ENCODE peak calls at places on chromosomes 12 and 14, in ten cellular contexts. One of them, this sample, is unnamed.

GRCh38 chr12:104323899-104324298 is 20.4 kb downstream of the EID3 start:
- DNase-seq in NCI-H1105 treated with DMSO at 0.1 percent for 48 hours: no peak
- DNase-seq in KG1: no peak
- DNase-seq in T-cell: no peak
- DNase-seq in Caki2: no peak
- DNase-seq in retinal pigment epithelial cell: no peak
- DNase-seq in AML-193: no peak
- DNase-seq in HTR-8/SVneo: no peak
- DNase-seq in MM.1S: no peak
- DNase-seq in nucleus accumbens: no peak
- DNase-seq in this sample: no peak

GRCh38 chr14:90087433-90087832 is 25.6 kb downstream of the KCNK13 start:
- DNase-seq in NCI-H1105 treated with DMSO at 0.1 percent for 48 hours: no peak
- DNase-seq in KG1: peak
- DNase-seq in T-cell: no peak
- DNase-seq in Caki2: no peak
- DNase-seq in retinal pigment epithelial cell: no peak
- DNase-seq in AML-193: peak
- DNase-seq in HTR-8/SVneo: no peak
- DNase-seq in MM.1S: no peak
- DNase-seq in nucleus accumbens: no peak
- DNase-seq in this sample: peak

GRCh38 chr14:38016497-38016896 is 191.2 kb upstream of the SSTR1 start:
- DNase-seq in NCI-H1105 treated with DMSO at 0.1 percent for 48 hours: no peak
- DNase-seq in KG1: no peak
- DNase-seq in T-cell: no peak
- DNase-seq in Caki2: no peak
- DNase-seq in retinal pigment epithelial cell: no peak
- DNase-seq in AML-193: no peak
- DNase-seq in HTR-8/SVneo: no peak
- DNase-seq in MM.1S: no peak
- DNase-seq in nucleus accumbens: no peak
- DNase-seq in this sample: peak

GRCh38 chr12:124736115-124737039 is 127.3 kb downstream of the SCARB1 start:
- DNase-seq in NCI-H1105 treated with DMSO at 0.1 percent for 48 hours: no peak
- DNase-seq in KG1: no peak
- DNase-seq in T-cell: no peak
- DNase-seq in Caki2: no peak
- DNase-seq in retinal pigment epithelial cell: no peak
- DNase-seq in AML-193: no peak
- DNase-seq in HTR-8/SVneo: no peak
- DNase-seq in MM.1S: no peak
- DNase-seq in nucleus accumbens: no peak
- DNase-seq in this sample: no peak

GRCh38 chr14:32627545-32628298 is 298.6 kb downstream of the AKAP6 start:
- DNase-seq in NCI-H1105 treated with DMSO at 0.1 percent for 48 hours: peak
- DNase-seq in KG1: no peak
- DNase-seq in T-cell: no peak
- DNase-seq in Caki2: no peak
- DNase-seq in retinal pigment epithelial cell: peak
- DNase-seq in AML-193: no peak
- DNase-seq in HTR-8/SVneo: no peak
- DNase-seq in MM.1S: no peak
- DNase-seq in nucleus accumbens: no peak
- DNase-seq in this sample: no peak

GRCh38 chr12:70948236-70948975 is 27.9 kb upstream of the PTPRR start:
- DNase-seq in NCI-H1105 treated with DMSO at 0.1 percent for 48 hours: no peak
- DNase-seq in KG1: no peak
- DNase-seq in T-cell: no peak
- DNase-seq in Caki2: peak
- DNase-seq in retinal pigment epithelial cell: no peak
- DNase-seq in AML-193: no peak
- DNase-seq in HTR-8/SVneo: no peak
- DNase-seq in MM.1S: no peak
- DNase-seq in nucleus accumbens: no peak
- DNase-seq in this sample: no peak

GRCh38 chr12:54071942-54072341 is 18.3 kb downstream of the HOXC4 start:
- DNase-seq in NCI-H1105 treated with DMSO at 0.1 percent for 48 hours: no peak
- DNase-seq in KG1: no peak
- DNase-seq in T-cell: no peak
- DNase-seq in Caki2: no peak
- DNase-seq in retinal pigment epithelial cell: no peak
- DNase-seq in AML-193: no peak
- DNase-seq in HTR-8/SVneo: no peak
- DNase-seq in MM.1S: no peak
- DNase-seq in nucleus accumbens: no peak
- DNase-seq in this sample: no peak

GRCh38 chr14:84225243-84225642 is 1304.7 kb upstream of the FLRT2 start:
- DNase-seq in NCI-H1105 treated with DMSO at 0.1 percent for 48 hours: no peak
- DNase-seq in KG1: no peak
- DNase-seq in T-cell: no peak
- DNase-seq in Caki2: no peak
- DNase-seq in retinal pigment epithelial cell: no peak
- DNase-seq in AML-193: no peak
- DNase-seq in HTR-8/SVneo: no peak
- DNase-seq in MM.1S: no peak
- DNase-seq in nucleus accumbens: no peak
- DNase-seq in this sample: no peak

GRCh38 chr14:26204362-26204953 is 393.4 kb downstream of the NOVA1 start:
- DNase-seq in NCI-H1105 treated with DMSO at 0.1 percent for 48 hours: no peak
- DNase-seq in KG1: no peak
- DNase-seq in T-cell: no peak
- DNase-seq in Caki2: no peak
- DNase-seq in retinal pigment epithelial cell: no peak
- DNase-seq in AML-193: no peak
- DNase-seq in HTR-8/SVneo: no peak
- DNase-seq in MM.1S: no peak
- DNase-seq in nucleus accumbens: no peak
- DNase-seq in this sample: no peak

GRCh38 chr12:52867636-52868035 is 18.8 kb upstream of the KRT78 start:
- DNase-seq in NCI-H1105 treated with DMSO at 0.1 percent for 48 hours: no peak
- DNase-seq in KG1: no peak
- DNase-seq in T-cell: peak
- DNase-seq in Caki2: no peak
- DNase-seq in retinal pigment epithelial cell: no peak
- DNase-seq in AML-193: peak
- DNase-seq in HTR-8/SVneo: no peak
- DNase-seq in MM.1S: no peak
- DNase-seq in nucleus accumbens: peak
- DNase-seq in this sample: no peak

GRCh38 chr14:65301862-65302539 is 110.5 kb upstream of the FUT8 start:
- DNase-seq in NCI-H1105 treated with DMSO at 0.1 percent for 48 hours: no peak
- DNase-seq in KG1: no peak
- DNase-seq in T-cell: no peak
- DNase-seq in Caki2: no peak
- DNase-seq in retinal pigment epithelial cell: no peak
- DNase-seq in AML-193: no peak
- DNase-seq in HTR-8/SVneo: no peak
- DNase-seq in MM.1S: no peak
- DNase-seq in nucleus accumbens: no peak
- DNase-seq in this sample: no peak

GRCh38 chr12:97267803-97268202 is 194.8 kb upstream of the RMST start:
- DNase-seq in NCI-H1105 treated with DMSO at 0.1 percent for 48 hours: no peak
- DNase-seq in KG1: no peak
- DNase-seq in T-cell: no peak
- DNase-seq in Caki2: no peak
- DNase-seq in retinal pigment epithelial cell: no peak
- DNase-seq in AML-193: no peak
- DNase-seq in HTR-8/SVneo: no peak
- DNase-seq in MM.1S: no peak
- DNase-seq in nucleus accumbens: no peak
- DNase-seq in this sample: no peak

GRCh38 chr12:46941981-46942380 is 116.2 kb upstream of the SLC38A4 start:
- DNase-seq in NCI-H1105 treated with DMSO at 0.1 percent for 48 hours: no peak
- DNase-seq in KG1: no peak
- DNase-seq in T-cell: no peak
- DNase-seq in Caki2: no peak
- DNase-seq in retinal pigment epithelial cell: no peak
- DNase-seq in AML-193: no peak
- DNase-seq in HTR-8/SVneo: no peak
- DNase-seq in MM.1S: no peak
- DNase-seq in nucleus accumbens: no peak
- DNase-seq in this sample: no peak

GRCh38 chr12:82357340-82357739 is 847 bp downstream of the CCDC59 start:
- DNase-seq in NCI-H1105 treated with DMSO at 0.1 percent for 48 hours: no peak
- DNase-seq in KG1: no peak
- DNase-seq in T-cell: no peak
- DNase-seq in Caki2: no peak
- DNase-seq in retinal pigment epithelial cell: no peak
- DNase-seq in AML-193: no peak
- DNase-seq in HTR-8/SVneo: no peak
- DNase-seq in MM.1S: no peak
- DNase-seq in nucleus accumbens: no peak
- DNase-seq in this sample: no peak

GRCh38 chr12:17020765-17021164 is 414.8 kb upstream of the LMO3 start:
- DNase-seq in NCI-H1105 treated with DMSO at 0.1 percent for 48 hours: peak
- DNase-seq in KG1: no peak
- DNase-seq in T-cell: no peak
- DNase-seq in Caki2: no peak
- DNase-seq in retinal pigment epithelial cell: no peak
- DNase-seq in AML-193: no peak
- DNase-seq in HTR-8/SVneo: no peak
- DNase-seq in MM.1S: no peak
- DNase-seq in nucleus accumbens: no peak
- DNase-seq in this sample: no peak

GRCh38 chr12:114735680-114736374 is 51.9 kb upstream of the TBX3 start:
- DNase-seq in NCI-H1105 treated with DMSO at 0.1 percent for 48 hours: no peak
- DNase-seq in KG1: no peak
- DNase-seq in T-cell: no peak
- DNase-seq in Caki2: no peak
- DNase-seq in retinal pigment epithelial cell: no peak
- DNase-seq in AML-193: no peak
- DNase-seq in HTR-8/SVneo: no peak
- DNase-seq in MM.1S: no peak
- DNase-seq in nucleus accumbens: no peak
- DNase-seq in this sample: no peak

GRCh38 chr14:34301107-34301734 is 160.8 kb downstream of the SPTSSA start:
- DNase-seq in NCI-H1105 treated with DMSO at 0.1 percent for 48 hours: peak
- DNase-seq in KG1: no peak
- DNase-seq in T-cell: no peak
- DNase-seq in Caki2: peak
- DNase-seq in retinal pigment epithelial cell: no peak
- DNase-seq in AML-193: peak
- DNase-seq in HTR-8/SVneo: peak
- DNase-seq in MM.1S: peak
- DNase-seq in nucleus accumbens: no peak
- DNase-seq in this sample: peak

GRCh38 chr12:3452348-3452747 is 38.7 kb upstream of the PRMT8 start:
- DNase-seq in NCI-H1105 treated with DMSO at 0.1 percent for 48 hours: no peak
- DNase-seq in KG1: no peak
- DNase-seq in T-cell: no peak
- DNase-seq in Caki2: no peak
- DNase-seq in retinal pigment epithelial cell: no peak
- DNase-seq in AML-193: no peak
- DNase-seq in HTR-8/SVneo: no peak
- DNase-seq in MM.1S: no peak
- DNase-seq in nucleus accumbens: no peak
- DNase-seq in this sample: no peak

GRCh38 chr14:69827560-69827959 is 30.5 kb upstream of the SLC10A1 start:
- DNase-seq in NCI-H1105 treated with DMSO at 0.1 percent for 48 hours: no peak
- DNase-seq in KG1: no peak
- DNase-seq in T-cell: no peak
- DNase-seq in Caki2: no peak
- DNase-seq in retinal pigment epithelial cell: peak
- DNase-seq in AML-193: no peak
- DNase-seq in HTR-8/SVneo: no peak
- DNase-seq in MM.1S: no peak
- DNase-seq in nucleus accumbens: no peak
- DNase-seq in this sample: no peak

GRCh38 chr12:57939291-57939690 is 2.1 kb upstream of the ATP23 start:
- DNase-seq in NCI-H1105 treated with DMSO at 0.1 percent for 48 hours: no peak
- DNase-seq in KG1: no peak
- DNase-seq in T-cell: no peak
- DNase-seq in Caki2: no peak
- DNase-seq in retinal pigment epithelial cell: no peak
- DNase-seq in AML-193: peak
- DNase-seq in HTR-8/SVneo: no peak
- DNase-seq in MM.1S: no peak
- DNase-seq in nucleus accumbens: no peak
- DNase-seq in this sample: peak

GRCh38 chr12:82682851-82683261 is 3.9 kb upstream of the TMTC2 start:
- DNase-seq in NCI-H1105 treated with DMSO at 0.1 percent for 48 hours: no peak
- DNase-seq in KG1: no peak
- DNase-seq in T-cell: no peak
- DNase-seq in Caki2: no peak
- DNase-seq in retinal pigment epithelial cell: no peak
- DNase-seq in AML-193: peak
- DNase-seq in HTR-8/SVneo: no peak
- DNase-seq in MM.1S: no peak
- DNase-seq in nucleus accumbens: no peak
- DNase-seq in this sample: peak